ENCODE peak calls at places on chromosomes 13 and 19, in nine cellular contexts. Y is cardiac muscle cell, I is psoas muscle, A is tibial artery, X is IMR-90, F is adrenal gland, G is heart left ventricle, S is colonic mucosa, O is breast epithelium. C is an unnamed sample. For H3K4me1, the result is how much of the 10 kb centered on the place peaks cover.

GRCh38 chr13:43316997-43317396 is 293.6 kb downstream of the DNAJC15 start:
- DNase-seq in G (no peak), F (peak), I (peak), Y (peak), X (peak), S (no peak), O (no peak), A (no peak), C (peak)

GRCh38 chr13:74889321-74889720 is 592.6 kb downstream of the TBC1D4 start:
- DNase-seq in F (no peak), I (no peak), O (no peak), Y (peak), X (no peak), S (no peak), G (no peak), A (no peak), C (no peak)

GRCh38 chr13:110616103-110617101 is 1.1 kb downstream of the NAXD start:
- DNase-seq in F (peak), Y (peak), I (peak), X (peak), S (peak), A (peak), O (peak), G (no peak), C (peak)

GRCh38 chr13:34435338-34435737 is 506.7 kb upstream of the NBEA start:
- DNase-seq in F (peak), I (no peak), S (no peak), Y (peak), X (no peak), O (no peak), A (no peak), G (no peak), C (no peak)

GRCh38 chr13:46165485-46166220 is 16.3 kb downstream of the LCP1 start:
- DNase-seq in S (no peak), I (no peak), X (no peak), Y (no peak), A (no peak), F (no peak), O (no peak), G (no peak), C (no peak)

GRCh38 chr13:79070343-79070974 is 335.6 kb downstream of the RBM26 start:
- DNase-seq in X (no peak), Y (no peak), F (no peak), I (no peak), S (no peak), G (no peak), O (no peak), A (no peak), C (no peak)

GRCh38 chr13:42420304-42420703 is 148.4 kb downstream of the AKAP11 start:
- DNase-seq in F (no peak), I (no peak), Y (no peak), A (no peak), G (no peak), O (no peak), S (no peak), X (no peak), C (no peak)

GRCh38 chr19:34475026-34475974 is 6.3 kb upstream of the WTIP start:
- DNase-seq in Y (peak), I (no peak), X (peak), A (peak), S (no peak), F (peak), G (no peak), O (no peak), C (no peak)

GRCh38 chr13:28252547-28252946 is 114.2 kb downstream of the PAN3 start:
- DNase-seq in S (no peak), A (no peak), O (no peak), Y (no peak), F (no peak), G (no peak), X (no peak), I (no peak), C (no peak)

GRCh38 chr19:16536130-16536529 is 6.1 kb downstream of the CHERP start:
- DNase-seq in G (no peak), O (no peak), S (no peak), X (no peak), I (no peak), Y (no peak), F (no peak), A (no peak), C (no peak)

GRCh38 chr19:1057185-1057857 is 9.6 kb upstream of the ARHGAP45 start:
- DNase-seq in F (no peak), G (no peak), A (no peak), Y (peak), I (no peak), S (no peak), X (peak), O (no peak), C (no peak)

GRCh38 chr19:58586131-58586765 is 13.1 kb upstream of the MZF1 start:
- DNase-seq in G (no peak), A (no peak), F (peak), O (peak), X (no peak), S (no peak), I (no peak), Y (no peak), C (no peak)

GRCh38 chr13:60572855-60573254 is 175.8 kb downstream of the TDRD3 start:
- DNase-seq in F (no peak), S (no peak), I (no peak), G (no peak), O (no peak), X (no peak), Y (no peak), A (no peak), C (no peak)

GRCh38 chr13:52405767-52406494 is at the start of gene THSD1:
- DNase-seq in X (peak), I (peak), Y (peak), F (peak), A (peak), S (peak), O (no peak), G (peak), C (peak)

GRCh38 chr13:26991508-26992181 is 180.0 kb downstream of the USP12 start:
- DNase-seq in F (peak), S (no peak), I (no peak), A (no peak), X (peak), Y (peak), G (no peak), O (no peak), C (no peak)

GRCh38 chr19:4059493-4059880 is 7.2 kb downstream of the ZBTB7A start:
- DNase-seq in X (no peak), F (no peak), G (no peak), A (no peak), I (no peak), S (peak), Y (no peak), O (no peak), C (peak)

GRCh38 chr19:18773682-18774081 is 17.4 kb downstream of the COMP start:
- DNase-seq in F (no peak), Y (no peak), X (no peak), I (no peak), O (no peak), A (no peak), G (no peak), S (no peak), C (no peak)

GRCh38 chr13:34731486-34731885 is 210.6 kb upstream of the NBEA start:
- DNase-seq in Y (peak), S (no peak), I (no peak), O (no peak), X (no peak), F (no peak), A (no peak), G (no peak), C (no peak)

GRCh38 chr19:6533000-6533328 is 2.1 kb downstream of the TNFSF9 start:
- DNase-seq in A (no peak), I (no peak), X (no peak), S (no peak), O (no peak), Y (no peak), F (no peak), G (no peak), C (no peak)

GRCh38 chr19:17504030-17504429 is 7.4 kb upstream of the PGLS start:
- DNase-seq in A (no peak), X (no peak), G (no peak), I (no peak), S (no peak), F (no peak), O (no peak), Y (no peak), C (no peak)

GRCh38 chr19:47469719-47470118 is 2.0 kb downstream of the SLC8A2 start:
- DNase-seq in O (no peak), F (no peak), A (no peak), G (peak), S (no peak), X (no peak), Y (no peak), I (peak), C (no peak)

GRCh38 chr13:33245505-33245904 is 40.0 kb downstream of the STARD13 start:
- DNase-seq in O (no peak), I (no peak), Y (no peak), G (no peak), X (no peak), A (no peak), F (no peak), S (no peak), C (no peak)

GRCh38 chr13:33249066-33249465 is 36.5 kb downstream of the STARD13 start:
- DNase-seq in S (no peak), F (no peak), A (no peak), G (no peak), X (peak), O (no peak), I (no peak), Y (peak), C (no peak)

GRCh38 chr13:33242984-33243617 is 42.5 kb downstream of the STARD13 start:
- DNase-seq in S (no peak), G (no peak), F (no peak), X (no peak), Y (no peak), O (no peak), A (no peak), I (no peak), C (no peak)

GRCh38 chr13:33244907-33245287 is 40.7 kb downstream of the STARD13 start:
- DNase-seq in F (no peak), S (no peak), A (no peak), O (no peak), X (no peak), G (no peak), I (no peak), Y (no peak), C (no peak)

GRCh38 chr13:33244210-33244906 is 41.2 kb downstream of the STARD13 start:
- DNase-seq in Y (no peak), G (no peak), A (no peak), O (no peak), X (no peak), S (no peak), I (no peak), F (no peak), C (no peak)
- H3K27ac ChIP-seq in Y (peak), G (no peak), A (no peak), O (no peak), X (peak), S (no peak), I (no peak), F (no peak), C (no peak)

DNA sequence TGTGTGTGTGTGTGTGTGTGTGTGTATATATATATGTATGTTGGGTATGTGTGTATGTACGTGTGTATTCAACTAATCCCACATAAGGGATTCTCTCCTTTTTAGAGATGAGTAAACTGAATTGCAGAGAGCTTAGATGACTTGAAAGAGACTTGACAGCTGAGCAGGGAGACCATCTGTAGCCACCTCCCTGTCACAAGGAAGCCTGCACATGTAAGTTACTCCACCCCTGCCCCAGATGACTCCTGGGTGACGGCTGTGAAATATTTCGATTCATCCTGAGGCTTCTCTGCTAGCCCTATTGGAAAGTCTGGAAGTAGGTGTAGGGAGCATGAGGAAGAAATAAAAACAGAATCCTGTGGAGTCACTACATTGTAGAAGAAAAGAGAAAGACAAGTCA is 480.4 kb downstream of the FOXO1 start:
- DNase-seq in O (no peak), I (no peak), A (no peak), G (no peak), F (no peak), S (no peak), Y (no peak), X (no peak), C (no peak)
- H3K4me1 ChIP-seq in O (under half), I (under half), A (under half), G (under half), F (under half), S (under half), Y (under half), X (under half), C (under half)

GRCh38 chr19:44696939-44697669 is 1.8 kb upstream of the CEACAM16 start:
- DNase-seq in A (no peak), Y (no peak), O (no peak), G (no peak), F (no peak), X (no peak), S (no peak), I (no peak), C (no peak)

GRCh38 chr19:44690131-44690440 is 8.9 kb upstream of the CEACAM16 start:
- DNase-seq in O (no peak), X (no peak), S (no peak), G (no peak), F (no peak), A (no peak), Y (no peak), I (no peak), C (no peak)

GRCh38 chr19:44692379-44692721 is 6.6 kb upstream of the CEACAM16 start:
- DNase-seq in Y (no peak), A (no peak), O (no peak), X (no peak), S (no peak), I (no peak), F (no peak), G (no peak), C (no peak)

GRCh38 chr19:44697670-44698034 is 1.3 kb upstream of the CEACAM16 start:
- DNase-seq in X (no peak), Y (no peak), S (no peak), I (no peak), O (no peak), F (no peak), G (no peak), A (no peak), C (no peak)

DNA sequence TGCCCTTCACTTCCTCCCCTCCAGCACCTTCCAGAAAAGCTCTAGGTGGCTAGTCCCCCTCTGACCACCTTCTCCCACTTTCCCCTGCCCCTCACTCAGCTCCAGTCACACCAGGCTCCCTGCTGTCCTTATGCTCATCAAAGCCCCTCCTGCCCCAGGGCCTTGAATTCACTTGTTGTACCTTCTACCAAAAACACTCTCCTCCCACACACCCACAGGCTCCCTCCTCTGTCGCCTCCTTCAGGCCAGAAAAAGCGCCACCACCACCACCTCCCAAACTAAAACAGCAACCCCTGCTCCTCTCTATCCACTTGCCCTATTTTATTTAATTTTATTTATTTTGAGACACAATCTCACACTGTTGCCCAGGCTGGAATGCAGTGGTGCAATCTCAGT is 4.8 kb upstream of the CEACAM16 start:
- DNase-seq in G (no peak), A (no peak), S (no peak), F (no peak), I (no peak), O (no peak), Y (no peak), X (no peak), C (no peak)
- TF ChIP-seq CTCF in G (no peak), A (no peak), S (peak), F (peak), I (no peak), O (no peak), Y (peak), X (peak), C (no peak)

DNA sequence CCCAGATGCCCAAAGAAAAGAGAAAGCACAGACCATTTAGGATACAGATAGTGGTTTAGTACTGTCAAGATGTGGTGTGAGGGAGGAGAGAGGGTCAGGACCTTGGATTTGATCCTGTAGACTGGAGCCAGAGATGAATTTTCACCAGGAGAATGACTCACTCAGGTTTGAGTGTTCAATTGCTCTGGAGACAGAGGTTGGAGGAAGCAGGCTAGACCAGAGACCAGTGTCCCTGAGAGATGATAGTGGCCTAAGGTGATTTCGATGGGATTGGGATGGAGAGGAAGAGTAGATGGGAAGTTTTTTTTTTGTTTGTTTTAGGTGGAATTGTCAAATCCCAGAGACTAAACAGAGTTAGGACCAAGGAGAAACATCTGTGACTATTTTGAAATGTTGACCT is 2.3 kb downstream of the CEBPG start:
- DNase-seq in A (no peak), Y (peak), O (no peak), X (peak), S (no peak), G (no peak), I (no peak), F (no peak), C (no peak)
- H3K27ac ChIP-seq in A (no peak), Y (no peak), O (peak), X (no peak), S (peak), G (peak), I (peak), F (no peak), C (peak)

C was measured in gastrocnemius medialis.